ENCODE peak calls at places on chromosomes 3 and 15, in seven cellular contexts. S, P, U, I, B, N and Y are unnamed samples.

GRCh38 chr3:5822843-5823242 is 635.3 kb downstream of the EDEM1 start:
- DNase-seq in P (no peak), B (no peak), N (no peak), U (no peak), I (no peak), S (no peak), Y (no peak)

GRCh38 chr3:46464326-46465195 is at the start of gene LTF:
- DNase-seq in U (no peak), S (no peak), B (no peak), N (no peak), I (no peak), P (no peak), Y (no peak)

GRCh38 chr3:81743096-81744025 is 18.1 kb downstream of the GBE1 start:
- DNase-seq in N (peak; percentile 96), U (no peak), B (no peak), S (no peak), P (no peak), I (no peak), Y (no peak)

GRCh38 chr15:65535192-65535591 is 4.9 kb downstream of the HACD3 start:
- DNase-seq in B (no peak), I (no peak), S (no peak), U (no peak), N (no peak), P (no peak), Y (no peak)

GRCh38 chr15:40438712-40439111 is 2.0 kb upstream of the BAHD1 start:
- DNase-seq in I (no peak), S (no peak), U (peak; percentile 25), B (no peak), P (no peak), N (no peak), Y (no peak)

GRCh38 chr3:123021986-123022510 is 5.5 kb downstream of the SEMA5B start:
- DNase-seq in P (no peak), N (no peak), U (no peak), B (no peak), I (no peak), S (no peak), Y (no peak)

GRCh38 chr3:25820372-25820771 is 30.5 kb downstream of the OXSM start:
- DNase-seq in U (no peak), P (no peak), S (no peak), I (no peak), N (peak; percentile 87), B (no peak), Y (no peak)

GRCh38 chr15:45543051-45543450 is 20.5 kb upstream of the SLC30A4 start:
- DNase-seq in B (no peak), P (no peak), N (no peak), I (no peak), S (no peak), U (no peak), Y (no peak)

GRCh38 chr3:131547585-131547984 is 44.8 kb upstream of the MRPL3 start:
- DNase-seq in I (no peak), N (no peak), B (no peak), U (no peak), P (no peak), S (no peak), Y (no peak)

GRCh38 chr3:141294848-141295247 is 63.2 kb downstream of the PXYLP1 start:
- DNase-seq in N (peak; percentile 64), P (no peak), S (no peak), B (no peak), I (no peak), U (no peak), Y (no peak)

GRCh38 chr3:15269091-15269989 is 63.0 kb downstream of the SH3BP5 start:
- DNase-seq in B (peak; percentile 38), I (peak; percentile 89), S (peak; percentile 86), N (peak; percentile 98), U (peak; percentile 83), P (peak; percentile 89), Y (peak; percentile 72)

GRCh38 chr3:15271030-15271429 is 61.4 kb downstream of the SH3BP5 start:
- DNase-seq in P (no peak), S (no peak), U (no peak), B (no peak), I (no peak), N (no peak), Y (no peak)

GRCh38 chr3:15273214-15273613 is 59.2 kb downstream of the SH3BP5 start:
- DNase-seq in B (no peak), I (no peak), U (no peak), N (no peak), P (no peak), S (no peak), Y (no peak)

GRCh38 chr3:15272431-15273196 is 59.8 kb downstream of the SH3BP5 start:
- DNase-seq in P (no peak), I (no peak), S (no peak), B (peak; percentile 10), N (no peak), U (no peak), Y (no peak)

DNA sequence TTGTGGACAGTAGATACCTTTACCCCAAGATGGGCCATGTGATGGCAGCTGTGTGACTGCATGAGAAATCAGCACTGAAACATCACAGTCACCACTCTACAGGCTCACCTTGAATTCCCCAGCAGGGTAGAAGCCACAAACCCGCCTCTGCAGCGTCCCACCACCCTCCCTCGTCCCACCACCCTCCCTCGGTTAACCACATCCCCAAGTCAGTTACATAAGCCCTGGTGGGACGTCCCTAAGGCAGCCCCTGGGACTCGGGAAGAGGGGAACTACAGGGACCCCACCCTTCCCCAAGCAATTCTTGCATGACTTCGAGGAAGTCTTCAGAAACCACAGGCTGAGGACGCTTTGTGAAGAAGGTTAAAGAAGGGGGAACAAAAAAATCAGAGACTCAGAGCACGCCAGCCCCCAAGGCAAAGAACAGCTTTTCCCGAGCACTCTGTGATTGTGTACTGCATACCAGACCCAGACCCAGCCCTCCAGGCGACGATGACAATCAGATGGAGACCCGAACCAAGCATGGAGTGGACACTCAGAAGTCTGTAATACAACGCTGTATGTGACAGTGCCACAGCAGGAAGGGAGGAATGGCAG is 60.5 kb downstream of the SH3BP5 start:
- DNase-seq in I (peak; percentile 80), B (peak; percentile 86), U (peak; percentile 36), S (peak; percentile 50), P (peak; percentile 60), N (no peak), Y (peak; percentile 59)
- H3K4me1 ChIP-seq in I (peaks cover 73% of the 10 kb centered on the region), B (peaks cover 84% of the 10 kb centered on the region), U (peaks cover 43% of the 10 kb centered on the region), S (peaks cover 33% of the 10 kb centered on the region), P (peaks cover 76% of the 10 kb centered on the region), N (peaks cover 22% of the 10 kb centered on the region), Y (peaks cover 9% of the 10 kb centered on the region)

DNA sequence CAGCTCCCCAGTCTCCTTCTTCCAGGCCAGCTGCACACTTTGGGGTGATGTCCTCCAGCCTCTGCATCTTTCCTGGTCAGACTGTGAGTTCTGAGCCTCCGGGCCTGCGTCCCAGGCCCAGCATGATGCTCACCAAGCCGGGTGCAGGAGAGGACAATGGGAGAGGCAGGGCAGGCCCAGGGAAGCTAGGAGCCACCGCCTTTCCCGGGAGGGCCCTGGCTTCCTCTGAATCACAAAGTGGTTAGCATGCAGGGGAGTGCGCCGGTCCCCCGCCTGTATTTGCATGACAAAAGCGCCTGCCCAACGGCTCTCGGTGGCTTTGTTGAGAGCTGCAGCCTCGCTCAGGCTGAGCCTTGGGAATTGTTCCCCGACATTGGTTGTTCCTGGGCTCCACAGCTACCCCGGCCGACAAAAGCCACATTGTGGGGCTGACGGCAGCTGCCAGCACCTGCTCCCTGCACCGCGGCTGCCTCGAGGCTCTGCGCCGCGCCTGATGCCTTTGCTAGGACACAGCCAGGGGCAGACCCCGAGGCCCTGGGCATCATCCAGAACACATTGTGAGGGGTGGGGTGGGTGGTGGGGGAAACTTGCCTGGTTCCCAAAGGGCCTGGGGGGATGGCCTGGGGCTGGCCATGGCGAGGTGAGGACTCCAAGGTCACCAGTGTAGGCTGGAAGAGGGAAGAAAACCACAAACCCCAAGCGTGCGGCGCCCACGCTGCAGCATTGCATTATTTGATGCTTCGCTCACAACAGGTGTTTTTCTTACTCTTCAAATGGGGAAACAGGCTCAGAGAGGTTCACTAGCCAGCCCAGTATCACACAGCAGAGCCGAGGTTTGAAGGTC is 20.0 kb upstream of the KLF13 start:
- DNase-seq in S (peak; percentile 69), B (no peak), N (no peak), P (peak; percentile 83), U (peak; percentile 69), I (no peak), Y (no peak)
- H3K4me1 ChIP-seq in S (peaks cover 57% of the 10 kb centered on the region), B (peaks cover 13% of the 10 kb centered on the region), N (no peaks in the 10 kb centered on the region), P (peaks cover 35% of the 10 kb centered on the region), U (peaks cover 62% of the 10 kb centered on the region), I (peaks cover 20% of the 10 kb centered on the region), Y (peaks cover 5% of the 10 kb centered on the region)

GRCh38 chr3:149643482-149643798 is 14.4 kb downstream of the WWTR1 start:
- DNase-seq in B (no peak), S (no peak), N (no peak), P (no peak), I (no peak), U (no peak), Y (no peak)

GRCh38 chr3:149639093-149639486 is 18.7 kb downstream of the WWTR1 start:
- DNase-seq in I (no peak), B (no peak), S (no peak), P (no peak), U (no peak), N (no peak), Y (no peak)

GRCh38 chr3:149638401-149639092 is 19.3 kb downstream of the WWTR1 start:
- DNase-seq in S (no peak), I (no peak), N (no peak), P (no peak), B (no peak), U (no peak), Y (no peak)

GRCh38 chr3:149646181-149646766 is 11.6 kb downstream of the WWTR1 start:
- DNase-seq in S (no peak), B (no peak), P (no peak), N (peak; percentile 89), U (no peak), I (no peak), Y (no peak)

DNA sequence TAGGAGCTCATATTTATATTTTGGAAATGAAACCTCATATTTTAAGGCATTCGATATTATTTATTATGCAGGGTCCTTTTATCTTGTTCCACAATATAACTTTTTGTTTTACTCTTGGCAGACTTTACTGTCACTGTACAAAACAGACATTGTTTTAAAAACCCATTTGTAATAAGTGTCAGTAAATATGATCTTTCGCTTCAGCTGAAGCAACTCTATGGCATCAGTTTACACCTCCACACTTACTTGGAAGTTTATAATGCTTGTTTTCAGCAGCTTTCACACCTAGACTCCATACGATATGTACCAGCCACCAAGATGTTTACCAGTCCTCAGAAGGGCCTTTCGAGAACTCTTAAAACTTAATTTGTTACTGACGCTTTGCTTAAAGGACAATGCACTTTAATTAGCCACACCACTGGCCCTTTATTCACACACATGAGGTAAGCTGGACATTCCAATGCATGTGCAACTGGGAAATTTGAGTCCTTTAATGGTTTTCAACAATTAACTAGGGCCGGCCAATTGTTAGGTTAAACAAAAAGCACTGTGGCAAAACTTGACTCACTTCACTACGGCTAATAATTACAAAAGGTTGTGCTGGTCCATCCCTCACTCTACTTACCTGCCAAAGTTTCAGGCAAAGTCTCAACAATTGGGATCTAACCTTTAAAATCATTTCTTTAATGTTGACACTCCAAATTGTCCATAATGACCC is 16.7 kb downstream of the WWTR1 start:
- DNase-seq in I (no peak), B (no peak), S (no peak), P (no peak), U (no peak), N (no peak), Y (no peak)
- H3K4me1 ChIP-seq in I (peaks cover 44% of the 10 kb centered on the region), B (no peaks in the 10 kb centered on the region), S (peaks cover 89% of the 10 kb centered on the region), P (peaks cover 29% of the 10 kb centered on the region), U (peaks cover 70% of the 10 kb centered on the region), N (peaks cover 8% of the 10 kb centered on the region), Y (peaks cover 2% of the 10 kb centered on the region)

DNA sequence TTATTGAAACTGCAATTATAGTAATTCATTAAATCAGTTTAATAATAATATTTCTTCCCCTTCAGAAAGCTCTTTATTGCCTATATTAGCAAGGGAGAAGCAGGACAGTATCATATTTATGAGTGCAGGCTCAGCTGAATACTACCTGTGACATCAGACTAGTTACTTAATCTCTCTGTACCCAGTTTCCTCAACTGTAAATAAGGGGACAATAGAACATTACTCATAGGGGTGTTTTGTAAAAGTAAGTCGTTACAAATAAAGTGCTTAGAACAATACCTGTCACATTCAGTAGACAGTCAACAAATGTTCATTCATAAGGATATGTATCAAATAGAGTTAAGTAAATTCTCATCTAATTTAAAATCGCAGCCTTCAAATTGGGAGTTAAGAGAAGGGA is 12.1 kb upstream of the VPS39 start:
- DNase-seq in N (no peak), U (no peak), P (no peak), I (no peak), S (no peak), B (no peak), Y (no peak)
- H3K4me1 ChIP-seq in N (no peaks in the 10 kb centered on the region), U (no peaks in the 10 kb centered on the region), P (no peaks in the 10 kb centered on the region), I (no peaks in the 10 kb centered on the region), S (peaks cover 7% of the 10 kb centered on the region), B (no peaks in the 10 kb centered on the region), Y (no peaks in the 10 kb centered on the region)